ENCODE peak calls at places on chromosomes 12 and 14, in four cellular contexts. F is stomach, G is breast epithelium, O is K562. I is an unnamed sample. For H3K9me3, the result is how much of the 10 kb centered on the place peaks cover.

GRCh38 chr12:112685321-112685720 is 106.2 kb upstream of the RPH3A start:
- DNase-seq in G (no peak), F (no peak), O (no peak), I (no peak)

GRCh38 chr14:99230271-99231141 is 41.5 kb downstream of the BCL11B start:
- DNase-seq in O (peak), G (no peak), F (no peak), I (peak)

GRCh38 chr14:95349241-95349640 is 29.5 kb upstream of the CLMN start:
- DNase-seq in O (no peak), F (no peak), G (no peak), I (no peak)

GRCh38 chr12:95096378-95096777 is 23.0 kb upstream of the NR2C1 start:
- DNase-seq in O (no peak), F (no peak), G (no peak), I (no peak)

GRCh38 chr12:650983-651382 is 12.3 kb downstream of the NINJ2 start:
- DNase-seq in G (no peak), F (no peak), O (no peak), I (no peak)

GRCh38 chr12:121769297-121769830 is 24.1 kb downstream of the RHOF start:
- DNase-seq in G (no peak), F (no peak), O (no peak), I (no peak)

GRCh38 chr14:106657460-106657859 is 1131.1 kb downstream of the TMEM121 start:
- DNase-seq in O (no peak), F (no peak), G (no peak), I (peak)

GRCh38 chr12:9969673-9970072 is 1.5 kb upstream of the CLEC12A start:
- DNase-seq in F (no peak), O (no peak), G (no peak), I (no peak)

GRCh38 chr14:55846852-55847471 is 267.0 kb downstream of the KTN1 start:
- DNase-seq in G (no peak), F (no peak), O (no peak), I (no peak)

GRCh38 chr12:54475542-54475941 is 2.1 kb upstream of the GTSF1 start:
- DNase-seq in O (no peak), G (no peak), F (no peak), I (no peak)

GRCh38 chr12:93571854-93572711 is at the start of gene SOCS2:
- DNase-seq in O (peak), F (peak), G (no peak), I (peak)

GRCh38 chr14:99263564-99264330 is 8.2 kb downstream of the BCL11B start:
- DNase-seq in O (no peak), F (no peak), G (no peak), I (no peak)

GRCh38 chr12:108854453-108855283 is 2.7 kb downstream of the SSH1 start:
- DNase-seq in F (no peak), G (no peak), O (peak), I (no peak)

GRCh38 chr12:108855284-108856169 is 1.9 kb downstream of the SSH1 start:
- DNase-seq in O (peak), F (no peak), G (no peak), I (no peak)

GRCh38 chr12:108853426-108853825 is 4.0 kb downstream of the SSH1 start:
- DNase-seq in G (no peak), O (no peak), F (no peak), I (no peak)

GRCh38 chr12:108852674-108853073 is 4.7 kb downstream of the SSH1 start:
- DNase-seq in O (no peak), F (no peak), G (no peak), I (no peak)

GRCh38 chr12:108854055-108854452 is 3.3 kb downstream of the SSH1 start:
- DNase-seq in F (no peak), O (no peak), G (no peak), I (no peak)
- TF ChIP-seq CTCF in F (no peak), O (peak), G (no peak), I (no peak)

DNA sequence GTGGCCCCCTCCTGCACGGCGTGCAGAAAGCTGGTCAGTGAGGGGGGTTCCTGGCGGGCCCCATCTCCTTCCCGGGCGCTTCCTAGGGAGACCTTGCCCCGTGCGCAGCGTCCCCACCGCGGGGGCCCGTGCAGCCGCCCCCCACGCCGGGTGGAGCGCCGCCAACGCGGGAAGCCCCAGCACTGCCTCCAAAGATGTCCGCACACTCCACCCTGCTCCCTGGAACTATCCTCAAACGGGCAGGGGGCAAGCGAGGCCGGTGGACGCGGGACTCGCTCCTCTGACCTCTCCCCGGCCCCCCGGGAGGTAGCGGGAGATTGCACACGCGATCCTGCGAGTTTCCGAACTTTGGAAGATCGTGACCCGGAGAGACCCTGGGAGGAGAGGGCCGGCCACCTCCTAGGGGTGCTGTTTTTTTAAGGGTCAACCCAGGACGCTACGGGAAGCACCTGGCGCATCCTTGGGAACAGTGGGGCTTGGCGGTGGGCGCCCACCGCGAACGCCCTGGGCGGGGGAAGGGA is 1.5 kb upstream of the FZD10 start:
- DNase-seq in O (no peak), F (no peak), G (no peak), I (no peak)
- H3K9me3 ChIP-seq in O (under half), F (under half), G (under half), I (under half)

DNA sequence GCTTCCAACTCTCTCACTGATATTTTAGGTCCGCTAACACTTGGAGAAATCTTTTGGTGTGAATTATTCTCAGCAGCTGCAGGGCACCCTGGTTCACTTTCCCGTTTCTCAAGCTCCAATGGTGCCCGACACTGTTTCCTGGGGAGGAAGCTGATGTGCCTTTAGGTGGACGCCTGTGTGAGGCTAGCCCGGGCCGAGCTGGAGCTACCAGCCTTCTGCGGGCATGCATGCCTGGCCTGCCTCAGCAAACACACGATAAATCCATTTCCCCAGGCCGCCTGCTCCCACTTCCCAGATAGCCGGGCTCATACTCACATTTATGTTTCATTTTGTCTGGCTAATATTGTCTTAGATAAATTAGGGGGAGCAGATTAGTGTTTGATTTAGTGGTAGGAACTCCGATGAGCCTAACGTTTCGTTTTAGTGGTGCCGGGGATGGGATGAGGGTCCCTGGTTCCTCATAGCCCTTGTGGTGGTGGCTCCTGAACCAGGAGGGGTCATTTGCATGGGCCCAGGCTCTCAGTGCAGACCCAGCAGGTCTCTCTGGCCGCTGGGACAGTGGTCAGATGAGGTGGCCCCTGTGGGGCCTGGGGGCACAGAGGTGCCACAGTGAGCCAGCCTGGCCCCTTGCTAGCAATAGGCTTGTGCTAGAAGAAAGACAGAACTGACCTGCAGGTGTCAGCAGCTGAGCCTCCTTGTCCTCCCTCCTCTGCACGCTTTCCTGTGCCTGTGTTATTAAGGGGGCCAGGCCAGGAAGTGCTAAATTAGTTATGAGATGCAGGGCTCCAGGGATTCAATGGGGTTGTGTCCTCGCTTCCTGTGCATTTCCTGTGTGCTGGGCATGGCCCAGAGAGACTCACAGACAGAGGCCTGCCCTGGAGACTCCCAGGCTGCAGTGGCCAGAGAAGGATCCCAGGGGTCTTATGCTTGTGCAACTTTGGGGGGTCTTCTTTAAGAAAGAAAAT is 88.3 kb downstream of the KIF26A start:
- DNase-seq in O (no peak), G (no peak), F (no peak), I (no peak)
- TF ChIP-seq CTCF in O (no peak), G (no peak), F (no peak), I (no peak)

GRCh38 chr12:34299802-34300193 is 277.5 kb downstream of the ALG10 start:
- DNase-seq in G (no peak), F (no peak), O (no peak), I (no peak)
- H3K9me3 ChIP-seq in G (half or more), F (under half), O (under half), I (under half)

GRCh38 chr12:74365178-74365964 is 172.3 kb upstream of the ATXN7L3B start:
- DNase-seq in O (peak), F (no peak), G (no peak), I (no peak)
- TF ChIP-seq CTCF in O (peak), F (no peak), G (peak), I (no peak)

I was measured in CD8-positive, alpha-beta T cell.